ENCODE peak calls at places on chromosomes 6 and 20, in seven cellular contexts. One of them, this sample, is unnamed.
A peak's percentile ranks its signal among the peaks of the same experiment; 100 is the strongest.

GRCh38 chr20:11296951-11297350 is 620.7 kb upstream of the BTBD3 start:
- DNase-seq in amniotic epithelial cell: peak; percentile 34
- DNase-seq in mammary epithelial cell: peak; percentile 62
- DNase-seq in mesothelial cell of epicardium: no peak
- DNase-seq in stimulated activated CD8-positive, alpha-beta memory T cell treated with anti-CD3 and anti-CD28 coated beads, Interleukin-15, amount 100 ng/mL, for 24 hours: no peak
- DNase-seq in heart left ventricle: no peak
- DNase-seq in occipital lobe: no peak
- DNase-seq in this sample: peak; percentile 60

GRCh38 chr6:87297115-87297514 is 25.3 kb upstream of the SMIM8 start:
- DNase-seq in amniotic epithelial cell: no peak
- DNase-seq in mammary epithelial cell: no peak
- DNase-seq in mesothelial cell of epicardium: no peak
- DNase-seq in stimulated activated CD8-positive, alpha-beta memory T cell treated with anti-CD3 and anti-CD28 coated beads, Interleukin-15, amount 100 ng/mL, for 24 hours: no peak
- DNase-seq in heart left ventricle: no peak
- DNase-seq in occipital lobe: no peak
- DNase-seq in this sample: no peak

GRCh38 chr20:62984666-62985065 is 22.1 kb downstream of the BHLHE23 start:
- DNase-seq in amniotic epithelial cell: no peak
- DNase-seq in mammary epithelial cell: no peak
- DNase-seq in mesothelial cell of epicardium: no peak
- DNase-seq in stimulated activated CD8-positive, alpha-beta memory T cell treated with anti-CD3 and anti-CD28 coated beads, Interleukin-15, amount 100 ng/mL, for 24 hours: no peak
- DNase-seq in heart left ventricle: no peak
- DNase-seq in occipital lobe: no peak
- DNase-seq in this sample: no peak

GRCh38 chr20:4099905-4100675 is 84.7 kb upstream of the RNF24 start:
- DNase-seq in amniotic epithelial cell: no peak
- DNase-seq in mammary epithelial cell: peak; percentile 48
- DNase-seq in mesothelial cell of epicardium: no peak
- DNase-seq in stimulated activated CD8-positive, alpha-beta memory T cell treated with anti-CD3 and anti-CD28 coated beads, Interleukin-15, amount 100 ng/mL, for 24 hours: no peak
- DNase-seq in heart left ventricle: no peak
- DNase-seq in occipital lobe: no peak
- DNase-seq in this sample: peak; percentile 53

GRCh38 chr6:158506577-158506976 is 53.3 kb upstream of the TMEM181 start:
- DNase-seq in amniotic epithelial cell: peak; percentile 52
- DNase-seq in mammary epithelial cell: no peak
- DNase-seq in mesothelial cell of epicardium: no peak
- DNase-seq in stimulated activated CD8-positive, alpha-beta memory T cell treated with anti-CD3 and anti-CD28 coated beads, Interleukin-15, amount 100 ng/mL, for 24 hours: no peak
- DNase-seq in heart left ventricle: no peak
- DNase-seq in occipital lobe: no peak
- DNase-seq in this sample: no peak

GRCh38 chr20:59120491-59120890 is 43.1 kb upstream of the ZNF831 start:
- DNase-seq in amniotic epithelial cell: no peak
- DNase-seq in mammary epithelial cell: no peak
- DNase-seq in mesothelial cell of epicardium: no peak
- DNase-seq in stimulated activated CD8-positive, alpha-beta memory T cell treated with anti-CD3 and anti-CD28 coated beads, Interleukin-15, amount 100 ng/mL, for 24 hours: no peak
- DNase-seq in heart left ventricle: no peak
- DNase-seq in occipital lobe: no peak
- DNase-seq in this sample: no peak

GRCh38 chr20:50467618-50468373 is 42.4 kb upstream of the PTPN1 start:
- DNase-seq in amniotic epithelial cell: peak; percentile 64
- DNase-seq in mammary epithelial cell: peak; percentile 28
- DNase-seq in mesothelial cell of epicardium: no peak
- DNase-seq in stimulated activated CD8-positive, alpha-beta memory T cell treated with anti-CD3 and anti-CD28 coated beads, Interleukin-15, amount 100 ng/mL, for 24 hours: no peak
- DNase-seq in heart left ventricle: no peak
- DNase-seq in occipital lobe: peak; percentile 14
- DNase-seq in this sample: peak; percentile 63

GRCh38 chr20:38982291-38982690 is 20.1 kb downstream of the DHX35 start:
- DNase-seq in amniotic epithelial cell: peak; percentile 16
- DNase-seq in mammary epithelial cell: peak; percentile 52
- DNase-seq in mesothelial cell of epicardium: no peak
- DNase-seq in stimulated activated CD8-positive, alpha-beta memory T cell treated with anti-CD3 and anti-CD28 coated beads, Interleukin-15, amount 100 ng/mL, for 24 hours: no peak
- DNase-seq in heart left ventricle: no peak
- DNase-seq in occipital lobe: no peak
- DNase-seq in this sample: no peak

GRCh38 chr6:3911130-3911529 is 62.0 kb downstream of the FAM50B start:
- DNase-seq in amniotic epithelial cell: no peak
- DNase-seq in mammary epithelial cell: no peak
- DNase-seq in mesothelial cell of epicardium: no peak
- DNase-seq in stimulated activated CD8-positive, alpha-beta memory T cell treated with anti-CD3 and anti-CD28 coated beads, Interleukin-15, amount 100 ng/mL, for 24 hours: no peak
- DNase-seq in heart left ventricle: no peak
- DNase-seq in occipital lobe: no peak
- DNase-seq in this sample: no peak

GRCh38 chr20:10522328-10522727 is 87.2 kb downstream of the SLX4IP start:
- DNase-seq in amniotic epithelial cell: no peak
- DNase-seq in mammary epithelial cell: no peak
- DNase-seq in mesothelial cell of epicardium: no peak
- DNase-seq in stimulated activated CD8-positive, alpha-beta memory T cell treated with anti-CD3 and anti-CD28 coated beads, Interleukin-15, amount 100 ng/mL, for 24 hours: no peak
- DNase-seq in heart left ventricle: no peak
- DNase-seq in occipital lobe: no peak
- DNase-seq in this sample: no peak

GRCh38 chr20:53739799-53740785 is 146.5 kb upstream of the ZNF217 start:
- DNase-seq in amniotic epithelial cell: peak; percentile 41
- DNase-seq in mammary epithelial cell: peak; percentile 8
- DNase-seq in mesothelial cell of epicardium: no peak
- DNase-seq in stimulated activated CD8-positive, alpha-beta memory T cell treated with anti-CD3 and anti-CD28 coated beads, Interleukin-15, amount 100 ng/mL, for 24 hours: no peak
- DNase-seq in heart left ventricle: no peak
- DNase-seq in occipital lobe: no peak
- DNase-seq in this sample: peak; percentile 63

GRCh38 chr20:2879148-2879547 is 5.9 kb downstream of the PTPRA start:
- DNase-seq in amniotic epithelial cell: peak; percentile 65
- DNase-seq in mammary epithelial cell: peak; percentile 30
- DNase-seq in mesothelial cell of epicardium: no peak
- DNase-seq in stimulated activated CD8-positive, alpha-beta memory T cell treated with anti-CD3 and anti-CD28 coated beads, Interleukin-15, amount 100 ng/mL, for 24 hours: no peak
- DNase-seq in heart left ventricle: no peak
- DNase-seq in occipital lobe: peak; percentile 66
- DNase-seq in this sample: peak; percentile 42